ENCODE peak calls at places on chromosomes 12 and 14, in eight cellular contexts. D, G, W, S, I, E, Z and J are unnamed samples.

GRCh38 chr12:54750-55535 is 11.6 kb upstream of the IQSEC3 start:
- DNase-seq in Z (no peak), I (no peak), G (no peak), W (no peak), D (no peak), S (no peak), E (no peak), J (no peak)

GRCh38 chr12:89344862-89345202 is 7.5 kb downstream of the DUSP6 start:
- DNase-seq in Z (no peak), G (no peak), E (no peak), D (no peak), W (no peak), I (no peak), S (no peak), J (no peak)

GRCh38 chr12:116551952-116552749 is 7.0 kb upstream of the MAP1LC3B2 start:
- DNase-seq in E (no peak), W (no peak), D (peak), G (no peak), S (no peak), Z (no peak), I (no peak), J (no peak)

GRCh38 chr12:7806863-7807487 is 17.8 kb downstream of the NANOG start:
- DNase-seq in I (peak), D (peak), W (peak), Z (peak), G (peak), S (no peak), E (peak), J (peak)

GRCh38 chr14:69767369-69767999 is 542 bp downstream of the SRSF5 start:
- DNase-seq in S (peak), D (peak), Z (peak), W (peak), G (peak), I (peak), E (peak), J (peak)

GRCh38 chr12:84069699-84070098 is 842.9 kb downstream of the SLC6A15 start:
- DNase-seq in Z (no peak), D (no peak), E (no peak), W (no peak), S (no peak), G (no peak), I (no peak), J (no peak)

GRCh38 chr14:77746064-77746463 is 14.9 kb downstream of the SNW1 start:
- DNase-seq in I (no peak), S (no peak), E (no peak), Z (peak), D (no peak), G (no peak), W (no peak), J (no peak)

GRCh38 chr14:71985538-71986234 is 53.5 kb downstream of the RGS6 start:
- DNase-seq in D (no peak), Z (no peak), S (no peak), G (no peak), W (no peak), I (no peak), E (no peak), J (no peak)

GRCh38 chr14:68888025-68888850 is 90.9 kb downstream of the ACTN1 start:
- DNase-seq in Z (no peak), S (no peak), W (no peak), D (no peak), I (no peak), E (no peak), G (no peak), J (no peak)

GRCh38 chr14:89270439-89271227 is 146.4 kb downstream of the FOXN3 start:
- DNase-seq in I (peak), Z (no peak), G (peak), D (no peak), E (no peak), S (no peak), W (no peak), J (peak)

GRCh38 chr12:18998343-18999270 is 130.9 kb upstream of the PLEKHA5 start:
- DNase-seq in E (no peak), W (no peak), S (peak), Z (peak), D (peak), I (no peak), G (peak), J (no peak)

GRCh38 chr12:121190523-121191031 is 19.4 kb upstream of the P2RX4 start:
- DNase-seq in Z (no peak), D (peak), I (no peak), S (no peak), W (no peak), E (no peak), G (peak), J (no peak)

GRCh38 chr14:24368562-24369252 is 723 bp downstream of the NFATC4 start:
- DNase-seq in I (no peak), G (no peak), E (peak), S (peak), Z (no peak), D (peak), W (peak), J (peak)

GRCh38 chr12:87054225-87054624 is 798.0 kb upstream of the MGAT4C start:
- DNase-seq in E (no peak), S (no peak), G (no peak), D (no peak), W (no peak), Z (no peak), I (no peak), J (no peak)

GRCh38 chr14:71261206-71261605 is 353.9 kb downstream of the PCNX1 start:
- DNase-seq in D (no peak), Z (no peak), G (no peak), I (no peak), S (no peak), W (no peak), E (no peak), J (no peak)

GRCh38 chr12:108637222-108637621 is 3.5 kb upstream of the SELPLG start:
- DNase-seq in D (no peak), W (no peak), Z (no peak), I (no peak), S (no peak), G (no peak), E (no peak), J (no peak)

GRCh38 chr14:53295985-53296582 is 143.0 kb upstream of the DDHD1 start:
- DNase-seq in W (no peak), Z (peak), E (no peak), I (no peak), D (no peak), G (peak), S (no peak), J (no peak)

GRCh38 chr12:1553987-1554982 is 40.1 kb downstream of the FBXL14 start:
- DNase-seq in D (no peak), W (no peak), G (no peak), I (no peak), S (no peak), E (no peak), Z (no peak), J (no peak)

GRCh38 chr12:94100990-94101901 is 47.1 kb upstream of the PLXNC1 start:
- DNase-seq in S (peak), G (peak), I (peak), W (peak), E (peak), Z (peak), D (no peak), J (peak)

GRCh38 chr12:64461634-64462414 is 9.9 kb downstream of the TBK1 start:
- DNase-seq in D (peak), Z (no peak), I (no peak), W (no peak), S (no peak), G (peak), E (no peak), J (no peak)

GRCh38 chr12:39892146-39892545 is 213.7 kb downstream of the SLC2A13 start:
- DNase-seq in Z (no peak), E (no peak), S (no peak), I (no peak), G (no peak), D (no peak), W (no peak), J (no peak)

GRCh38 chr14:89827260-89827659 is 127.3 kb downstream of the EFCAB11 start:
- DNase-seq in Z (no peak), I (no peak), E (no peak), D (no peak), W (no peak), G (no peak), S (no peak), J (no peak)

GRCh38 chr14:59698793-59699192 is 122.2 kb upstream of the CCDC175 start:
- DNase-seq in W (no peak), Z (no peak), E (no peak), I (no peak), S (no peak), G (no peak), D (no peak), J (no peak)

GRCh38 chr12:103313894-103314293 is 181.9 kb downstream of the C12orf42 start:
- DNase-seq in D (no peak), I (no peak), Z (no peak), G (no peak), E (no peak), W (no peak), S (no peak), J (no peak)

GRCh38 chr14:104370256-104370870 is 209.2 kb upstream of the C14orf180 start:
- DNase-seq in G (no peak), W (peak), S (peak), I (peak), D (no peak), Z (peak), E (no peak), J (peak)

GRCh38 chr14:57391609-57392195 is 1.3 kb downstream of the NAA30 start:
- DNase-seq in W (no peak), E (no peak), Z (no peak), I (no peak), D (no peak), G (no peak), S (no peak), J (peak)

GRCh38 chr14:104130974-104131651 is 7.3 kb upstream of the KIF26A start:
- DNase-seq in W (peak), G (peak), D (no peak), S (peak), Z (peak), E (peak), I (peak), J (peak)

GRCh38 chr14:72576258-72576657 is 317.6 kb downstream of the DPF3 start:
- DNase-seq in D (no peak), I (no peak), E (no peak), G (no peak), Z (no peak), S (no peak), W (no peak), J (no peak)

GRCh38 chr12:116172224-116172849 is 105.2 kb downstream of the MED13L start:
- DNase-seq in G (no peak), E (no peak), W (no peak), S (no peak), D (no peak), Z (no peak), I (no peak), J (no peak)

GRCh38 chr12:118402251-118402650 is 25.9 kb downstream of the SUDS3 start:
- DNase-seq in Z (no peak), E (no peak), W (no peak), G (no peak), S (no peak), D (peak), I (no peak), J (no peak)

GRCh38 chr12:95672166-95672565 is 118.4 kb downstream of the NTN4 start:
- DNase-seq in D (no peak), S (no peak), Z (no peak), I (no peak), W (no peak), G (no peak), E (no peak), J (no peak)

GRCh38 chr12:115354007-115354452 is 670.1 kb upstream of the TBX3 start:
- DNase-seq in W (no peak), E (no peak), G (peak), D (peak), I (peak), S (no peak), Z (peak), J (peak)

GRCh38 chr14:85423889-85424288 is 106.1 kb upstream of the FLRT2 start:
- DNase-seq in G (no peak), I (no peak), Z (no peak), W (no peak), S (no peak), D (no peak), E (no peak), J (no peak)

GRCh38 chr12:62803756-62804155 is 131.2 kb downstream of the PPM1H start:
- DNase-seq in S (peak), E (no peak), G (no peak), D (no peak), I (no peak), W (no peak), Z (no peak), J (no peak)

GRCh38 chr14:80208426-80208950 is 2.8 kb downstream of the DIO2 start:
- DNase-seq in D (no peak), Z (peak), I (no peak), S (no peak), E (no peak), W (no peak), G (no peak), J (no peak)